ENCODE peak calls at places on chromosomes 2 and 18, in seven cellular contexts. G is mesendoderm, V is H1, Y is H9, I is neuronal stem cell, B is trophoblast cell, R is mesenchymal stem cell. X is an unnamed sample.

GRCh38 chr2:37287966-37288365 is 36.7 kb downstream of the PRKD3 start:
- DNase-seq in Y (no peak), V (no peak), I (no peak), R (no peak), G (peak; percentile 37), B (no peak), X (no peak)

GRCh38 chr18:46556590-46557206 is 100.3 kb downstream of the LOXHD1 start:
- DNase-seq in B (no peak), V (no peak), I (no peak), Y (no peak), R (no peak), G (no peak), X (no peak)

GRCh38 chr18:42922363-42922762 is 193.1 kb downstream of the RIT2 start:
- DNase-seq in Y (no peak), R (peak; percentile 22), B (no peak), V (no peak), I (no peak), G (no peak), X (no peak)

GRCh38 chr2:133264951-133265949 is 303.0 kb downstream of the NCKAP5 start:
- DNase-seq in G (peak; percentile 50), Y (peak; percentile 64), R (no peak), I (peak; percentile 35), B (no peak), V (peak; percentile 68), X (no peak)

GRCh38 chr2:119483395-119483753 is 40.9 kb downstream of the SCTR start:
- DNase-seq in I (no peak), G (no peak), Y (no peak), R (no peak), V (no peak), B (no peak), X (no peak)

GRCh38 chr2:179596018-179596417 is 265.4 kb downstream of the ZNF385B start:
- DNase-seq in V (no peak), I (no peak), R (no peak), G (no peak), B (peak; percentile 75), Y (no peak), X (peak; percentile 88)

GRCh38 chr2:198374375-198375072 is 570.1 kb downstream of the PLCL1 start:
- DNase-seq in Y (peak; percentile 43), I (peak; percentile 62), B (peak; percentile 52), V (peak; percentile 59), G (peak; percentile 77), R (peak; percentile 40), X (peak; percentile 70)

GRCh38 chr18:62556397-62556796 is 33.6 kb downstream of the ZCCHC2 start:
- DNase-seq in I (no peak), Y (no peak), R (no peak), B (no peak), G (no peak), V (no peak), X (no peak)

GRCh38 chr2:165016772-165017411 is 61.6 kb upstream of the SLC38A11 start:
- DNase-seq in G (peak; percentile 73), I (peak; percentile 33), V (no peak), R (peak; percentile 80), B (peak; percentile 72), Y (peak; percentile 46), X (peak; percentile 65)

GRCh38 chr18:4035521-4035920 is 419.6 kb downstream of the DLGAP1 start:
- DNase-seq in R (no peak), G (peak; percentile 60), V (no peak), Y (no peak), B (no peak), I (no peak), X (no peak)

GRCh38 chr2:54683596-54683995 is 39.9 kb upstream of the EML6 start:
- DNase-seq in G (no peak), I (no peak), Y (no peak), B (no peak), V (no peak), R (no peak), X (no peak)

GRCh38 chr18:77271720-77272481 is 22.3 kb downstream of the GALR1 start:
- DNase-seq in B (no peak), I (no peak), R (no peak), G (peak; percentile 54), Y (no peak), V (no peak), X (peak; percentile 42)

GRCh38 chr2:96239745-96240264 is 26.0 kb downstream of the TMEM127 start:
- DNase-seq in V (no peak), Y (no peak), G (no peak), I (no peak), B (no peak), R (no peak), X (no peak)

GRCh38 chr18:68796936-68797690 is 767 bp upstream of the CCDC102B start:
- DNase-seq in I (no peak), Y (no peak), B (no peak), V (no peak), G (peak; percentile 41), R (peak; percentile 87), X (peak; percentile 83)

GRCh38 chr2:152335851-152336102 is 803 bp downstream of the FMNL2 start:
- DNase-seq in V (no peak), G (no peak), R (no peak), I (peak; percentile 48), Y (no peak), B (no peak), X (no peak)

GRCh38 chr2:67579207-67579606 is 182.1 kb downstream of the ETAA1 start:
- DNase-seq in B (no peak), G (no peak), I (no peak), Y (no peak), R (peak; percentile 33), V (no peak), X (no peak)

GRCh38 chr2:159148891-159149290 is 137.6 kb downstream of the WDSUB1 start:
- DNase-seq in V (no peak), R (no peak), I (no peak), B (no peak), G (no peak), Y (no peak), X (no peak)

GRCh38 chr2:69723791-69724190 is 18.1 kb upstream of the ANXA4 start:
- DNase-seq in V (no peak), R (no peak), G (no peak), Y (no peak), B (no peak), I (no peak), X (no peak)

GRCh38 chr2:69720404-69720803 is 21.5 kb upstream of the ANXA4 start:
- DNase-seq in G (no peak), Y (no peak), R (peak; percentile 31), V (no peak), B (peak; percentile 11), I (no peak), X (peak; percentile 18)

GRCh38 chr2:69725706-69726360 is 16.1 kb upstream of the ANXA4 start:
- DNase-seq in R (no peak), B (no peak), Y (no peak), I (no peak), G (no peak), V (no peak), X (no peak)

GRCh38 chr2:69720922-69721491 is 20.9 kb upstream of the ANXA4 start:
- DNase-seq in G (no peak), B (no peak), R (no peak), I (no peak), V (no peak), Y (no peak), X (no peak)

DNA sequence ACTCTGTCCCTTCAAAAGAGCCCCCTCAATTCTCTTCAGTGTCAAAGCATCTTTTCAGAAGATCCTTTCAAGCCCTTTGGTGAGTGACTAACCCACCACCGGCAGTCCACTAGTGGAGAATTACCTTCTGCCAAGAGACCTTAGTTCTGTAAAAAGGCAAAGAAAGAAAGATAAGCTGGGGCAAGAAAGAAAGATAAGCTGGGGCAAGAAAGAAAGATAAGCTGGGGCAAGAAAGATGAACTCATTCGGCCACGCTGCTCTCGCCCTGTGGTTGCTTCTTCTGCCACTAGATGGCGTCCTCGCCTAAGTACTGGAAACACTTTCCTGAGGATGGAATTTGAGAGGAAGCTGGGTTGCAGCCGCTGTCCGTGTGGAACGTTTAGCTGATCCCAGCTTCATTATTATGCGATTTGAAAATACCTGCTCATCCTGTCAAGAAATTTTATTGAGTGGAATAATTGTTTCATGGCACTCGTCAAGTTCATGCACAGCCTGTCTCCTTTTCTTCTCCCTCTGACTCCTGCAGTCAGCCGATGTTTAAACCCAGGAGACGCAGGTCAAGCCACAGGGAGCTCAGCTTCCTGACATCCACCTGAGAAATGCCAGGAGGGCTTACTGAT is 17.3 kb upstream of the ANXA4 start:
- DNase-seq in I (peak; percentile 82), R (peak; percentile 73), Y (peak; percentile 82), G (peak; percentile 86), B (peak; percentile 98), V (peak; percentile 97), X (peak; percentile 74)
- H2BK120ac ChIP-seq in I (no peak overlapping the region), R (no peak overlapping the region), Y (no peak overlapping the region), G (no peak overlapping the region), B (no peak overlapping the region), V (no peak overlapping the region), X (no peak overlapping the region)

GRCh38 chr2:239695106-239695727 is 294.4 kb upstream of the HDAC4 start:
- DNase-seq in G (no peak), I (no peak), B (no peak), V (no peak), Y (no peak), R (no peak), X (no peak)
- H2BK120ac ChIP-seq in G (no peak overlapping the region), I (no peak overlapping the region), B (no peak overlapping the region), V (no peak overlapping the region), Y (no peak overlapping the region), R (no peak overlapping the region), X (no peak overlapping the region)

GRCh38 chr2:60629801-60630385 is 76.4 kb upstream of the BCL11A start:
- DNase-seq in V (no peak), B (no peak), I (no peak), Y (no peak), R (no peak), G (no peak), X (no peak)

GRCh38 chr2:60634443-60634842 is 81.0 kb upstream of the BCL11A start:
- DNase-seq in B (no peak), G (no peak), V (no peak), Y (no peak), R (no peak), I (no peak), X (no peak)

GRCh38 chr2:60629263-60629662 is 75.8 kb upstream of the BCL11A start:
- DNase-seq in B (no peak), R (no peak), V (no peak), G (no peak), Y (no peak), I (no peak), X (no peak)

DNA sequence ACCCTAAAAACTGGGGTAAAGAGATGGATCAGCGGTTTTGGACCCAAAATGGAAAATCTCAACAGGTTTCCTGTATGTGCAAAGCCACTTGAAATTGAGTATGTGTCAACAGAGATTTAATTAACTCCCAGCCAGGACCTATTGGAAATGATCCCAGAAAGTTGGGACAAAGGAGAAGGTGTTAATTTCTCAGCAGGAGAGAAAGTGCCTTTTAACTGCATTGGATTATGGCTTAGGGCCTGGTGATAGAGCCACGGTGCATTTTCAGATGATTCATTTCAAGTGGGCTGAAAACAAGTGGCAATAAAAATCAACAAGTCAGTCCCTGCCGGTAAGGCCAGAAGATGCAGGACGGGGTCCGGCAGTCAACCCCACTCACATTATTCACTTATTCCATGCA is 80.2 kb upstream of the BCL11A start:
- DNase-seq in B (no peak), R (no peak), I (no peak), Y (no peak), V (no peak), G (peak; percentile 63), X (no peak)
- H2BK120ac ChIP-seq in B (no peak overlapping the region), R (no peak overlapping the region), I (no peak overlapping the region), Y (no peak overlapping the region), V (no peak overlapping the region), G (no peak overlapping the region), X (no peak overlapping the region)

GRCh38 chr2:157875720-157876065 is 437 bp downstream of the ACVR1 start:
- DNase-seq in R (no peak), V (no peak), Y (no peak), G (peak; percentile 55), B (peak; percentile 70), I (peak; percentile 48), X (no peak)
- H2BK120ac ChIP-seq in R (peak overlapping the region; percentile 98), V (no peak overlapping the region), Y (no peak overlapping the region), G (peak overlapping the region; percentile 97), B (peak overlapping the region; percentile 72), I (no peak overlapping the region), X (peak overlapping the region; percentile 37)

GRCh38 chr2:207512356-207512755 is 17.4 kb upstream of the CREB1 start:
- DNase-seq in B (peak; percentile 87), G (no peak), I (no peak), Y (no peak), V (no peak), R (no peak), X (no peak)
- H2BK120ac ChIP-seq in B (no peak overlapping the region), G (no peak overlapping the region), I (no peak overlapping the region), Y (no peak overlapping the region), V (no peak overlapping the region), R (no peak overlapping the region), X (peak overlapping the region; percentile 54)

X was measured in IMR-90.